ENCODE peak calls at places on chromosomes 6 and 20, in six cellular contexts. One of them, this sample, is unnamed.

GRCh38 chr6:68053805-68054373 is 581.2 kb upstream of the ADGRB3 start:
- DNase-seq in HCT116: no peak
- DNase-seq in K562: no peak
- DNase-seq in HepG2: no peak
- DNase-seq in SK-N-SH: no peak
- DNase-seq in GM12878: no peak
- DNase-seq in this sample: no peak

GRCh38 chr20:37841991-37842390 is 60.9 kb upstream of the VSTM2L start:
- DNase-seq in HCT116: no peak
- DNase-seq in K562: no peak
- DNase-seq in HepG2: no peak
- DNase-seq in SK-N-SH: no peak
- DNase-seq in GM12878: no peak
- DNase-seq in this sample: no peak

GRCh38 chr6:126344181-126344580 is 4.3 kb downstream of the CENPW start:
- DNase-seq in HCT116: no peak
- DNase-seq in K562: no peak
- DNase-seq in HepG2: no peak
- DNase-seq in SK-N-SH: no peak
- DNase-seq in GM12878: no peak
- DNase-seq in this sample: no peak

GRCh38 chr6:138576303-138576702 is 77.0 kb upstream of the NHSL1 start:
- DNase-seq in HCT116: no peak
- DNase-seq in K562: no peak
- DNase-seq in HepG2: no peak
- DNase-seq in SK-N-SH: no peak
- DNase-seq in GM12878: no peak
- DNase-seq in this sample: no peak

GRCh38 chr6:170114956-170115855 is 175.7 kb downstream of the DLL1 start:
- DNase-seq in HCT116: no peak
- DNase-seq in K562: no peak
- DNase-seq in HepG2: no peak
- DNase-seq in SK-N-SH: peak; percentile 29
- DNase-seq in GM12878: no peak
- DNase-seq in this sample: no peak

GRCh38 chr6:106281088-106281487 is 44.5 kb downstream of the ATG5 start:
- DNase-seq in HCT116: no peak
- DNase-seq in K562: no peak
- DNase-seq in HepG2: no peak
- DNase-seq in SK-N-SH: no peak
- DNase-seq in GM12878: no peak
- DNase-seq in this sample: no peak

GRCh38 chr20:46629341-46629740 is 21.9 kb downstream of the SLC13A3 start:
- DNase-seq in HCT116: no peak
- DNase-seq in K562: no peak
- DNase-seq in HepG2: no peak
- DNase-seq in SK-N-SH: no peak
- DNase-seq in GM12878: no peak
- DNase-seq in this sample: no peak

GRCh38 chr20:18614244-18614643 is 26.4 kb downstream of the DTD1 start:
- DNase-seq in HCT116: no peak
- DNase-seq in K562: no peak
- DNase-seq in HepG2: no peak
- DNase-seq in SK-N-SH: no peak
- DNase-seq in GM12878: no peak
- DNase-seq in this sample: no peak

GRCh38 chr6:157364705-157365104 is 16.3 kb upstream of the ZDHHC14 start:
- DNase-seq in HCT116: no peak
- DNase-seq in K562: no peak
- DNase-seq in HepG2: no peak
- DNase-seq in SK-N-SH: no peak
- DNase-seq in GM12878: no peak
- DNase-seq in this sample: no peak

GRCh38 chr6:54133186-54133585 is 21.9 kb downstream of the MLIP start:
- DNase-seq in HCT116: no peak
- DNase-seq in K562: no peak
- DNase-seq in HepG2: no peak
- DNase-seq in SK-N-SH: no peak
- DNase-seq in GM12878: no peak
- DNase-seq in this sample: no peak

GRCh38 chr20:13212750-13213149 is 8.3 kb upstream of the ISM1 start:
- DNase-seq in HCT116: no peak
- DNase-seq in K562: no peak
- DNase-seq in HepG2: no peak
- DNase-seq in SK-N-SH: no peak
- DNase-seq in GM12878: no peak
- DNase-seq in this sample: no peak

GRCh38 chr20:3800256-3800877 is 4.3 kb downstream of the CDC25B start:
- DNase-seq in HCT116: no peak
- DNase-seq in K562: no peak
- DNase-seq in HepG2: no peak
- DNase-seq in SK-N-SH: no peak
- DNase-seq in GM12878: no peak
- DNase-seq in this sample: no peak
- H3K79me2 ChIP-seq in HCT116: peaks cover 67% of the 10 kb centered on the region
- H3K79me2 ChIP-seq in K562: peaks cover 12% of the 10 kb centered on the region
- H3K79me2 ChIP-seq in HepG2: peaks cover 20% of the 10 kb centered on the region
- H3K79me2 ChIP-seq in SK-N-SH: peaks cover 49% of the 10 kb centered on the region
- H3K79me2 ChIP-seq in GM12878: peaks cover 18% of the 10 kb centered on the region
- H3K79me2 ChIP-seq in this sample: peaks cover 25% of the 10 kb centered on the region

DNA sequence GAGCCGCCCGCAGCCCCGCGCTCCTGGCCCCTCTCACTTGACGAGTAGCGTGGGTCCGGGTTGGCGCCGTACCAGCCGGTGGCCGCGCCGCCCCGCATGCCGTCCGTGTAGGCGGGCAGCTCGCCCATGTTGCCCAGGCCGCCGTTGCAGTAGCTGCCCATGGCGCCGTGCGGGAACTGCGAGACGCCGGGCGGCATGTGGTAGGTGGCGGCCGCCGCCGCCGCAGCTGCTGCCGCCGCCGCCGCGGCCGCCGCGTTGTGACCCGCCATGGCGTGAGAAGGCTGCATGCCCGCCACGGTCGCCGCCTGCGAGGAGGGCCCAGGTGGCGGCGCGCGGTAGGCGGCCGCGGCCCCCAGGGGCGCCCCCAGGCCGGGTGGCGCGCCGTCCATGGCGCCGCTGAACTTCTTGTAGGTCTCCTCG is 395 bp downstream of the NKX2-4 start:
- DNase-seq in HCT116: no peak
- DNase-seq in K562: no peak
- DNase-seq in HepG2: no peak
- DNase-seq in SK-N-SH: peak; percentile 65
- DNase-seq in GM12878: no peak
- DNase-seq in this sample: no peak
- H3K4me2 ChIP-seq in HCT116: no peak overlapping the region
- H3K4me2 ChIP-seq in K562: no peak overlapping the region
- H3K4me2 ChIP-seq in HepG2: no peak overlapping the region
- H3K4me2 ChIP-seq in SK-N-SH: no peak overlapping the region
- H3K4me2 ChIP-seq in GM12878: peak overlapping the region; percentile 71
- H3K4me2 ChIP-seq in this sample: no peak overlapping the region

DNA sequence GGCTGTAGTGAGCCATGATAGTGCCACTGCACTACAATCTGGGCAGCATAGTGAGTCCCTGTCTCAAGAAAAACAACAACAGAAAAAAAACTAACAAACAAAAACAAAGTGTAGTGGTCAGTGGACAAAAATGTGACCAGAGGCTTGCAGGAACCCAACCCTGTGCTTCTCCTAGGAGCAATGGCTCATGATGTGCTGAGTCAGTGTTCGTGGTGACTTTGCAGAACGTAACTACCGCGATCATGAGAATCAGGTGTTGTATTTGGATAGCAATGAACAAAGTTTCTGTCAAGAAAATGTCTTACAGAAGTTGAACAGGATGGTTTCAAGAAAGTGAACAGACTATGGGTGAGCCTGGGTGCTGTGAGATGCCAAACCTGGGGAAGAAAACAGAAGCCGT is 18.5 kb upstream of the FOXC1 start:
- DNase-seq in HCT116: no peak
- DNase-seq in K562: no peak
- DNase-seq in HepG2: no peak
- DNase-seq in SK-N-SH: no peak
- DNase-seq in GM12878: no peak
- DNase-seq in this sample: no peak
- TF ChIP-seq MAX in HCT116: no peak
- TF ChIP-seq MAX in K562: no peak
- TF ChIP-seq MAX in HepG2: no peak
- TF ChIP-seq MAX in SK-N-SH: no peak
- TF ChIP-seq MAX in GM12878: no peak
- TF ChIP-seq MAX in this sample: no peak

GRCh38 chr6:111750753-111751684 is 122.2 kb downstream of the FYN start:
- DNase-seq in HCT116: no peak
- DNase-seq in K562: no peak
- DNase-seq in HepG2: no peak
- DNase-seq in SK-N-SH: no peak
- DNase-seq in GM12878: no peak
- DNase-seq in this sample: peak; percentile 83
- H3K79me2 ChIP-seq in HCT116: no peaks in the 10 kb centered on the region
- H3K79me2 ChIP-seq in K562: no peaks in the 10 kb centered on the region
- H3K79me2 ChIP-seq in HepG2: no peaks in the 10 kb centered on the region
- H3K79me2 ChIP-seq in SK-N-SH: peaks cover 5% of the 10 kb centered on the region
- H3K79me2 ChIP-seq in GM12878: peaks cover 62% of the 10 kb centered on the region
- H3K79me2 ChIP-seq in this sample: peaks cover 3% of the 10 kb centered on the region

GRCh38 chr6:39256294-39256693 is 27.0 kb upstream of the KCNK5 start:
- DNase-seq in HCT116: no peak
- DNase-seq in K562: no peak
- DNase-seq in HepG2: no peak
- DNase-seq in SK-N-SH: no peak
- DNase-seq in GM12878: no peak
- DNase-seq in this sample: no peak
- H3K4me2 ChIP-seq in HCT116: no peak overlapping the region
- H3K4me2 ChIP-seq in K562: no peak overlapping the region
- H3K4me2 ChIP-seq in HepG2: no peak overlapping the region
- H3K4me2 ChIP-seq in SK-N-SH: no peak overlapping the region
- H3K4me2 ChIP-seq in GM12878: no peak overlapping the region
- H3K4me2 ChIP-seq in this sample: no peak overlapping the region

GRCh38 chr20:57857969-57858368 is 148.2 kb upstream of the PMEPA1 start:
- DNase-seq in HCT116: no peak
- DNase-seq in K562: no peak
- DNase-seq in HepG2: no peak
- DNase-seq in SK-N-SH: no peak
- DNase-seq in GM12878: no peak
- DNase-seq in this sample: no peak

GRCh38 chr20:57860576-57860975 is 150.8 kb upstream of the PMEPA1 start:
- DNase-seq in HCT116: no peak
- DNase-seq in K562: no peak
- DNase-seq in HepG2: no peak
- DNase-seq in SK-N-SH: no peak
- DNase-seq in GM12878: no peak
- DNase-seq in this sample: no peak

GRCh38 chr20:57851786-57852185 is 142.0 kb upstream of the PMEPA1 start:
- DNase-seq in HCT116: no peak
- DNase-seq in K562: no peak
- DNase-seq in HepG2: no peak
- DNase-seq in SK-N-SH: no peak
- DNase-seq in GM12878: no peak
- DNase-seq in this sample: no peak

GRCh38 chr20:57857118-57857517 is 147.3 kb upstream of the PMEPA1 start:
- DNase-seq in HCT116: no peak
- DNase-seq in K562: no peak
- DNase-seq in HepG2: no peak
- DNase-seq in SK-N-SH: no peak
- DNase-seq in GM12878: no peak
- DNase-seq in this sample: no peak

DNA sequence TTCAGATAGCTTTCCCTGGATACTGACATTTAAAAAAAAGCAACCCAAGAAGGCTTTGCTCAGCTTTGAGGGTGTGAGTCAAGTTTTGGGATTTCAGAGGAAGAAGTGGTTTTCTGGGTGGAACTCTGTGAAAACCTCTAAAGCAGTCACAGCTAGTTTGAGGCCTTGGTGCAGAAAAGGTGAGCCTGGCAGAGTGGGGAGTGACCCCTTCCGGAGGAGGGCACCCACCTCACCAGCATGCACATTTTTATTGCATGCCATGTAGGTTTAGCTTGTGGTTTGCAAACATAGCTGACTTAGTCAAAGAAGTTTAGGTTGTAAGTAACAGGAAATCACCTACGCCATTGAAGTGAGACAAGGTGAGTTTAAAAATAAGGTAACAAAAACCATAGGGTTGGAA is 146.8 kb upstream of the PMEPA1 start:
- DNase-seq in HCT116: no peak
- DNase-seq in K562: no peak
- DNase-seq in HepG2: no peak
- DNase-seq in SK-N-SH: no peak
- DNase-seq in GM12878: no peak
- DNase-seq in this sample: no peak
- TF ChIP-seq MAX in HCT116: no peak
- TF ChIP-seq MAX in K562: no peak
- TF ChIP-seq MAX in HepG2: no peak
- TF ChIP-seq MAX in SK-N-SH: no peak
- TF ChIP-seq MAX in GM12878: no peak
- TF ChIP-seq MAX in this sample: no peak

DNA sequence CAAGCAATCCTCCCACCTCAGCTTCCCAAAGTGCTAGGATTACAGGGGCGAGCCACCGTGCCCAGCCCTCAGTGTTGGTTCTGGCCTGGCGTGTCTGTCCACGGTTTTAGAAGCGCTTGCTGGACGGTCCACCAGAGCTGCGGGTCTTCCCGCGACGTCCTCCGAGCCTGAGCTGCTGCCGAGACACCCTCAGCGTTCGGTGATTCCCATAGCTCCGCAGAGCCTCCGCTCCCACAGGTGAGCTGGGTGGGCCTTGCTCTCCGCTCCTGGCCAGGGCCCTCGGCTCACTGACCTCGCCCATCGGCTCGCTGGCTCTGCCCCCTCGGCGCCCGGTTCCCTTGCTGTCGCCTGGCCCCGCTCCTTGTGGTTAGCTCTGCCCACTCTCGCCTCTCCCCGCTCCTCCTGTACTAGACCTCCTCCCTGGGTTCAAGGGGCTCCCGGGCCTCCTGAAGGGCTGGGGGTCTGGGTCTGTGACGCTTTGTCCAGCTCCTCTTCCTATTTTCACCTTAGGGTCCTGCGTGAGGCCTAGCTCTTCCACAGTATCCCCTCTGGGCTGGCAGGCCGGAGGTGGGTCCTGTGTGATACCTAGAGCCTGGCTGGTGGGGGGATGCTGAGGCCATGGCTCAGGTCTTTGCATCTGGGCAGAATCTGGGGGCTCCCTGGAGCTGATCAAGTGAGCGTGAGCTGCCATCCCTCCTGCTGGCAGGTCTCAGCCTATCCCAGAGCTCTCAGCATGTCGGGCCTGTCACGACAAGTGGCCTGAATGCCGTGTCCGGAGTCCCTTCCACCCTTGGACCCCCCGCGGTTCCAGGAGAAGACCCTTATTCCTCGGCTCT is 5.0 kb upstream of the COX4I2 start:
- DNase-seq in HCT116: no peak
- DNase-seq in K562: no peak
- DNase-seq in HepG2: no peak
- DNase-seq in SK-N-SH: no peak
- DNase-seq in GM12878: no peak
- DNase-seq in this sample: no peak
- H3K79me2 ChIP-seq in HCT116: no peaks in the 10 kb centered on the region
- H3K79me2 ChIP-seq in K562: no peaks in the 10 kb centered on the region
- H3K79me2 ChIP-seq in HepG2: no peaks in the 10 kb centered on the region
- H3K79me2 ChIP-seq in SK-N-SH: no peaks in the 10 kb centered on the region
- H3K79me2 ChIP-seq in GM12878: no peaks in the 10 kb centered on the region
- H3K79me2 ChIP-seq in this sample: no peaks in the 10 kb centered on the region

DNA sequence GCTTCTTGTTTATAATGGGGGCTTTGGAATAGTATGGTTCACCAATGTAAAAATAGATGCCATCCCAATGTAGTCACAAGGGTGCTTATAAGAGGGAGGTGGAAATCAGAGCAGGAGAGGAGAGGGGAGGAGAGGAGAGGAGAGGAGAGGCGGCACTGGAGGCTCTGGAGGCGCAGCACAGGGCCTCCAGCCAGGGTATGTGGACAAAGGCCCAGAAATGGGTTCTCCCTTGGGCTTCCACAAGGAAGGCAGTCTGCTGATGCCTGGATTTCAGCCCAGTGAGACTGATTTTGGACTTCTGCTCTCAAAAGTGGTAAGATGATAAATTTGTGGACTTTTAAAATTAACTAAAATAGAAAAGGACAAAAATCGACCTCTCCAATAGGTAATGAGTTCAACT is 116.8 kb downstream of the RNASET2 start:
- DNase-seq in HCT116: no peak
- DNase-seq in K562: no peak
- DNase-seq in HepG2: no peak
- DNase-seq in SK-N-SH: no peak
- DNase-seq in GM12878: no peak
- DNase-seq in this sample: no peak
- H3K4me2 ChIP-seq in HCT116: no peak overlapping the region
- H3K4me2 ChIP-seq in K562: no peak overlapping the region
- H3K4me2 ChIP-seq in HepG2: no peak overlapping the region
- H3K4me2 ChIP-seq in SK-N-SH: no peak overlapping the region
- H3K4me2 ChIP-seq in GM12878: no peak overlapping the region
- H3K4me2 ChIP-seq in this sample: no peak overlapping the region